ENCODE peak calls at places on chromosomes 7 and 10, in five cellular contexts. One of them, this sample, is unnamed.

GRCh38 chr10:10605551-10606081 is 412.1 kb upstream of the CELF2 start:
- DNase-seq in GM23338: no peak
- DNase-seq in bronchial epithelial cell: peak
- DNase-seq in CD14-positive monocyte: no peak
- DNase-seq in right lobe of liver: no peak
- DNase-seq in this sample: no peak

GRCh38 chr7:111357691-111358090 is 204.6 kb downstream of the IMMP2L start:
- DNase-seq in GM23338: no peak
- DNase-seq in bronchial epithelial cell: peak
- DNase-seq in CD14-positive monocyte: no peak
- DNase-seq in right lobe of liver: no peak
- DNase-seq in this sample: no peak

GRCh38 chr10:101760510-101760909 is 15.4 kb downstream of the FGF8 start:
- DNase-seq in GM23338: no peak
- DNase-seq in bronchial epithelial cell: no peak
- DNase-seq in CD14-positive monocyte: no peak
- DNase-seq in right lobe of liver: no peak
- DNase-seq in this sample: no peak

GRCh38 chr10:105770813-105771212 is 1129.7 kb downstream of the SORCS3 start:
- DNase-seq in GM23338: no peak
- DNase-seq in bronchial epithelial cell: no peak
- DNase-seq in CD14-positive monocyte: no peak
- DNase-seq in right lobe of liver: no peak
- DNase-seq in this sample: no peak

GRCh38 chr10:63064706-63065105 is 68.4 kb upstream of the NRBF2 start:
- DNase-seq in GM23338: no peak
- DNase-seq in bronchial epithelial cell: peak
- DNase-seq in CD14-positive monocyte: no peak
- DNase-seq in right lobe of liver: no peak
- DNase-seq in this sample: no peak

GRCh38 chr10:16441106-16441850 is 4.5 kb downstream of the PTER start:
- DNase-seq in GM23338: no peak
- DNase-seq in bronchial epithelial cell: peak
- DNase-seq in CD14-positive monocyte: no peak
- DNase-seq in right lobe of liver: no peak
- DNase-seq in this sample: no peak

GRCh38 chr10:103197177-103197576 is 4.1 kb upstream of the NT5C2 start:
- DNase-seq in GM23338: no peak
- DNase-seq in bronchial epithelial cell: peak
- DNase-seq in CD14-positive monocyte: peak
- DNase-seq in right lobe of liver: peak
- DNase-seq in this sample: no peak

GRCh38 chr7:36129048-36129534 is 24.0 kb upstream of the EEPD1 start:
- DNase-seq in GM23338: no peak
- DNase-seq in bronchial epithelial cell: peak
- DNase-seq in CD14-positive monocyte: no peak
- DNase-seq in right lobe of liver: peak
- DNase-seq in this sample: no peak

GRCh38 chr10:96390460-96390864 is 31.7 kb upstream of the OPALIN start:
- DNase-seq in GM23338: no peak
- DNase-seq in bronchial epithelial cell: no peak
- DNase-seq in CD14-positive monocyte: no peak
- DNase-seq in right lobe of liver: peak
- DNase-seq in this sample: no peak

GRCh38 chr10:48509974-48510692 is 94.7 kb downstream of the ARHGAP22 start:
- DNase-seq in GM23338: peak
- DNase-seq in bronchial epithelial cell: peak
- DNase-seq in CD14-positive monocyte: no peak
- DNase-seq in right lobe of liver: no peak
- DNase-seq in this sample: peak
- TF ChIP-seq CTCF in GM23338: peak
- TF ChIP-seq CTCF in bronchial epithelial cell: peak
- TF ChIP-seq CTCF in CD14-positive monocyte: peak
- TF ChIP-seq CTCF in right lobe of liver: peak
- TF ChIP-seq CTCF in this sample: peak

GRCh38 chr7:44191171-44191570 is 1.9 kb upstream of the GCK start:
- DNase-seq in GM23338: no peak
- DNase-seq in bronchial epithelial cell: no peak
- DNase-seq in CD14-positive monocyte: no peak
- DNase-seq in right lobe of liver: no peak
- DNase-seq in this sample: no peak
- TF ChIP-seq CTCF in GM23338: no peak
- TF ChIP-seq CTCF in bronchial epithelial cell: no peak
- TF ChIP-seq CTCF in CD14-positive monocyte: no peak
- TF ChIP-seq CTCF in right lobe of liver: no peak
- TF ChIP-seq CTCF in this sample: no peak

DNA sequence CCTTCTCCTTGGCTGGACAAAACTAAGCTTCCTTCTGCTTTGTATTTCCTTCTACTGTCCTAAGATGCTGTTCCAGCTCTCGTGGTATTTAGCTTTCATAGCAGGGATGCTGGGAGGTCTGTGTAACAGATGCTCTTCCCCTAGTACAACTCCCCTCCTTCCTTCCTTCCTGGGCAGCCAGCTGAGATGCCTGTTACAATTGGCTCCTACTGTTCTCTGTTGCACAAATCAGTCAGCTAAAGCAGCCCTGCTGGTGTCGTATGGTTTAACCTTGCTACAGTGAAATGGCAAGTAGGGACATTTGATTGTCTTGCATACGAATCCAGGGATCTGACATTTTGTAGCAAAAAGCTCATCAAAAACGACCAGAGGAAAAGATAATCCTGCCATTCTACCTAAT is 143.8 kb downstream of the ARHGAP21 start:
- DNase-seq in GM23338: peak
- DNase-seq in bronchial epithelial cell: no peak
- DNase-seq in CD14-positive monocyte: no peak
- DNase-seq in right lobe of liver: no peak
- DNase-seq in this sample: peak
- TF ChIP-seq CTCF in GM23338: no peak
- TF ChIP-seq CTCF in bronchial epithelial cell: no peak
- TF ChIP-seq CTCF in CD14-positive monocyte: no peak
- TF ChIP-seq CTCF in right lobe of liver: no peak
- TF ChIP-seq CTCF in this sample: no peak

DNA sequence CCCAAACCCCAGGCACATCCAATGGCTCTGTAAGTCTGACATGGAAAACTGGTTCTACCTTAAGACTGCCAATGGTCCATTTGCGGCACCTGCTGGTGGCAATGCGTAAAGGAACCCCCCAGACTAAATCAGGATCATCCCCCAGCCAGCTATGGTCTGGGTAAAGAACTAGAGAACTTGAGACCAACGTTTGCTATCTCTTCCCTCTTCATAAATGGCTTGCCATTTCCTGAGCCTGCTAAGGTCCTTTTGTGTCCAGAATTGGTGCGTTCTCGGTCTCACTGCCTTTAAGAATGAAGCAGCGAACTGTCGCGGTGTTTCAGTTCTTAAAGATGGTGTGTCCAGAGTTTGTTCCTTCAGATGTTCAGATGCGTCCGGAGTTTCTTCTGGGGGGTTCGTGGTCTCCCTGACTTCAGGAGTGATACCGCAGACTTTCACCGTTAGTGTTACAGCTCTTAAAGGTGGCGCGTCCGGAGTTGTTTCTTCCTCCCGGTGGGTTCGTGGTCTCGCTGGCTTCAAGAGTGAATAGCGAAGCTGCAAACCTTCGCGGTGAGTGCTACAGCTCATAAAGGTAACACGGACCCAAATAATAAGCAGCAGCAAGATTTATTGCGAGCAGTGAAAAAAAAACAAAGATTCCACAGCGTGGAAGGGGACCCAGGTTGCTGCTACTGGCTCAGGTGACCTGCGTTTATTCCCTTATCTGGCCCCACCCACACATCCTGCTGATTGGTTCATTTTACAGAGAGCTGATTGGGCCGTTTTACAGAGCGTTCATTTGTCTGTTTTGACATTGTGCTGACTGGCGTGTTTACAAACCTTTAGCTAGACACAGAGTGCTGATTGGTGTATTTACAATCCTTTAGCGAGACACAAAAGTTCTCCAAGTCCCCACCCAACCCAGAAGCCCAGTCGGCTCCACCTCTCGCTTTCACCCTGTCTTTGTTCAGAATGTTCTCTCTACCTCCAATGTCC is 95.4 kb downstream of the ELMO1 start:
- DNase-seq in GM23338: peak
- DNase-seq in bronchial epithelial cell: no peak
- DNase-seq in CD14-positive monocyte: peak
- DNase-seq in right lobe of liver: no peak
- DNase-seq in this sample: no peak
- TF ChIP-seq CTCF in GM23338: peak
- TF ChIP-seq CTCF in bronchial epithelial cell: no peak
- TF ChIP-seq CTCF in CD14-positive monocyte: peak
- TF ChIP-seq CTCF in right lobe of liver: peak
- TF ChIP-seq CTCF in this sample: no peak

DNA sequence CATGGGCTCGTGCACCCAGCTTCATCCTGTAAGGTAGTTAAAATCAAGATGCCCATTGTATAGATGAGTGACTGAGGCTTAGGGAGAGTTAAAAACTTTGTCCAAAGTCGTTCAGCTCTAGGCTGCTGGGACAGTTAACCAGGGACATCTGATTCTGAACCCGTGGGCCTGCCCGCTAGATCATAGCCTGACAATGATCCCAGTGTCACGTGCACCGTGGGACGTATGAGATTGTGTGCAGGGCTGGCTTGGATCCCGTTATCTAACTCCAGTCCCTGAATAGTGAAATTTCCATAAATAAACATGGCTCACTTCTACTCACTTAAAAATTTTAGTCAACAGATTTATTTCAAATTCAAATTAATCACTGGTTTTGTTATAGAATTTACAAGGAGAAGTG is 24.9 kb downstream of the C10orf120 start:
- DNase-seq in GM23338: no peak
- DNase-seq in bronchial epithelial cell: no peak
- DNase-seq in CD14-positive monocyte: no peak
- DNase-seq in right lobe of liver: no peak
- DNase-seq in this sample: no peak
- TF ChIP-seq CTCF in GM23338: no peak
- TF ChIP-seq CTCF in bronchial epithelial cell: no peak
- TF ChIP-seq CTCF in CD14-positive monocyte: no peak
- TF ChIP-seq CTCF in right lobe of liver: no peak
- TF ChIP-seq CTCF in this sample: no peak

GRCh38 chr10:31320179-31320597 is 1.2 kb downstream of the ZEB1 start:
- DNase-seq in GM23338: peak
- DNase-seq in bronchial epithelial cell: no peak
- DNase-seq in CD14-positive monocyte: peak
- DNase-seq in right lobe of liver: peak
- DNase-seq in this sample: peak
- TF ChIP-seq CTCF in GM23338: no peak
- TF ChIP-seq CTCF in bronchial epithelial cell: no peak
- TF ChIP-seq CTCF in CD14-positive monocyte: no peak
- TF ChIP-seq CTCF in right lobe of liver: no peak
- TF ChIP-seq CTCF in this sample: no peak

GRCh38 chr7:152076324-152076821 is 50.9 kb downstream of the GALNT11 start:
- DNase-seq in GM23338: peak
- DNase-seq in bronchial epithelial cell: peak
- DNase-seq in CD14-positive monocyte: no peak
- DNase-seq in right lobe of liver: no peak
- DNase-seq in this sample: peak
- TF ChIP-seq CTCF in GM23338: peak
- TF ChIP-seq CTCF in bronchial epithelial cell: peak
- TF ChIP-seq CTCF in CD14-positive monocyte: peak
- TF ChIP-seq CTCF in right lobe of liver: peak
- TF ChIP-seq CTCF in this sample: peak

GRCh38 chr7:99605527-99605926 is 7.5 kb downstream of the TMEM225B start:
- DNase-seq in GM23338: no peak
- DNase-seq in bronchial epithelial cell: no peak
- DNase-seq in CD14-positive monocyte: no peak
- DNase-seq in right lobe of liver: no peak
- DNase-seq in this sample: no peak

GRCh38 chr7:99599836-99600235 is 1.8 kb downstream of the TMEM225B start:
- DNase-seq in GM23338: no peak
- DNase-seq in bronchial epithelial cell: no peak
- DNase-seq in CD14-positive monocyte: no peak
- DNase-seq in right lobe of liver: no peak
- DNase-seq in this sample: no peak

GRCh38 chr7:99606531-99606930 is 8.5 kb downstream of the TMEM225B start:
- DNase-seq in GM23338: no peak
- DNase-seq in bronchial epithelial cell: no peak
- DNase-seq in CD14-positive monocyte: no peak
- DNase-seq in right lobe of liver: no peak
- DNase-seq in this sample: no peak

GRCh38 chr7:99597762-99598501 is at the start of gene TMEM225B:
- DNase-seq in GM23338: peak
- DNase-seq in bronchial epithelial cell: no peak
- DNase-seq in CD14-positive monocyte: no peak
- DNase-seq in right lobe of liver: no peak
- DNase-seq in this sample: no peak

GRCh38 chr7:99601656-99602310 is 3.7 kb downstream of the TMEM225B start:
- DNase-seq in GM23338: peak
- DNase-seq in bronchial epithelial cell: no peak
- DNase-seq in CD14-positive monocyte: no peak
- DNase-seq in right lobe of liver: no peak
- DNase-seq in this sample: no peak
- TF ChIP-seq CTCF in GM23338: peak
- TF ChIP-seq CTCF in bronchial epithelial cell: no peak
- TF ChIP-seq CTCF in CD14-positive monocyte: no peak
- TF ChIP-seq CTCF in right lobe of liver: no peak
- TF ChIP-seq CTCF in this sample: no peak

GRCh38 chr7:1885465-1886226 is 215.6 kb downstream of the ELFN1 start:
- DNase-seq in GM23338: no peak
- DNase-seq in bronchial epithelial cell: no peak
- DNase-seq in CD14-positive monocyte: peak
- DNase-seq in right lobe of liver: no peak
- DNase-seq in this sample: no peak

GRCh38 chr7:1882451-1882850 is 212.4 kb downstream of the ELFN1 start:
- DNase-seq in GM23338: no peak
- DNase-seq in bronchial epithelial cell: no peak
- DNase-seq in CD14-positive monocyte: no peak
- DNase-seq in right lobe of liver: no peak
- DNase-seq in this sample: no peak

GRCh38 chr7:1884583-1885350 is 214.7 kb downstream of the ELFN1 start:
- DNase-seq in GM23338: no peak
- DNase-seq in bronchial epithelial cell: peak
- DNase-seq in CD14-positive monocyte: peak
- DNase-seq in right lobe of liver: no peak
- DNase-seq in this sample: no peak

GRCh38 chr7:1883031-1883761 is 213.1 kb downstream of the ELFN1 start:
- DNase-seq in GM23338: no peak
- DNase-seq in bronchial epithelial cell: peak
- DNase-seq in CD14-positive monocyte: no peak
- DNase-seq in right lobe of liver: no peak
- DNase-seq in this sample: no peak

GRCh38 chr7:1883834-1884582 is 213.9 kb downstream of the ELFN1 start:
- DNase-seq in GM23338: peak
- DNase-seq in bronchial epithelial cell: no peak
- DNase-seq in CD14-positive monocyte: no peak
- DNase-seq in right lobe of liver: no peak
- DNase-seq in this sample: no peak
- TF ChIP-seq CTCF in GM23338: peak
- TF ChIP-seq CTCF in bronchial epithelial cell: no peak
- TF ChIP-seq CTCF in CD14-positive monocyte: no peak
- TF ChIP-seq CTCF in right lobe of liver: peak
- TF ChIP-seq CTCF in this sample: no peak